ENCODE peak calls at places on chromosomes 16 and 17, in six cellular contexts. B, S, N, T, P and R are unnamed samples.
A peak's percentile ranks its signal among the peaks of the same experiment; 100 is the strongest.

GRCh38 chr17:38451030-38451839 is 23.0 kb downstream of the ARHGAP23 start:
- DNase-seq in B (peak; percentile 81), S (no peak), N (no peak), T (no peak), P (no peak), R (no peak)

GRCh38 chr17:17347956-17348871 is 45.0 kb downstream of the NT5M start:
- DNase-seq in B (no peak), S (no peak), N (no peak), T (peak; percentile 10), P (no peak), R (peak; percentile 30)

GRCh38 chr17:38605852-38606645 is at the start of gene SRCIN1:
- DNase-seq in B (no peak), S (no peak), N (no peak), T (peak; percentile 81), P (peak; percentile 90), R (peak; percentile 23)

GRCh38 chr17:39791296-39791992 is 53.7 kb downstream of the GRB7 start:
- DNase-seq in B (no peak), S (no peak), N (no peak), T (no peak), P (no peak), R (no peak)

GRCh38 chr17:45132569-45133463 is 501 bp upstream of the PLCD3 start:
- DNase-seq in B (peak; percentile 83), S (peak; percentile 67), N (peak; percentile 74), T (peak; percentile 92), P (peak; percentile 50), R (peak; percentile 94)

GRCh38 chr16:50266337-50267091 is at the start of gene ADCY7:
- DNase-seq in B (peak; percentile 38), S (peak; percentile 26), N (no peak), T (peak; percentile 72), P (peak; percentile 71), R (peak; percentile 62)

GRCh38 chr16:16197331-16197730 is 26.0 kb downstream of the ABCC6 start:
- DNase-seq in B (no peak), S (no peak), N (no peak), T (no peak), P (no peak), R (no peak)

GRCh38 chr17:3754458-3755334 is 31.0 kb downstream of the HASPIN start:
- DNase-seq in B (no peak), S (peak; percentile 95), N (no peak), T (peak; percentile 97), P (peak; percentile 94), R (peak; percentile 31)

GRCh38 chr16:82715160-82715559 is 88.4 kb downstream of the CDH13 start:
- DNase-seq in B (no peak), S (no peak), N (no peak), T (no peak), P (no peak), R (no peak)

GRCh38 chr16:72277749-72278148 is 105.8 kb upstream of the PMFBP1 start:
- DNase-seq in B (no peak), S (no peak), N (no peak), T (no peak), P (no peak), R (no peak)

GRCh38 chr17:13395346-13395745 is 206.4 kb downstream of the HS3ST3A1 start:
- DNase-seq in B (no peak), S (no peak), N (no peak), T (no peak), P (no peak), R (no peak)

GRCh38 chr17:74424658-74425057 is 7.2 kb upstream of the GPRC5C start:
- DNase-seq in B (no peak), S (no peak), N (no peak), T (no peak), P (no peak), R (no peak)

GRCh38 chr16:63904182-63904581 is 1217.7 kb downstream of the CDH11 start:
- DNase-seq in B (no peak), S (no peak), N (no peak), T (no peak), P (no peak), R (no peak)

GRCh38 chr17:21262259-21262993 is 9.2 kb upstream of the NATD1 start:
- DNase-seq in B (no peak), S (no peak), N (no peak), T (no peak), P (no peak), R (no peak)

GRCh38 chr17:30532871-30533270 is 55.7 kb downstream of the GOSR1 start:
- DNase-seq in B (no peak), S (no peak), N (no peak), T (no peak), P (no peak), R (no peak)

GRCh38 chr16:67943619-67944503 is at the start of gene LCAT:
- DNase-seq in B (no peak), S (no peak), N (peak; percentile 64), T (no peak), P (peak; percentile 56), R (peak; percentile 69)

GRCh38 chr16:84820305-84820684 is 510 bp downstream of the CRISPLD2 start:
- DNase-seq in B (no peak), S (no peak), N (no peak), T (no peak), P (no peak), R (no peak)

GRCh38 chr17:17873450-17873991 is 36.7 kb upstream of the SREBF1 start:
- DNase-seq in B (no peak), S (no peak), N (no peak), T (no peak), P (no peak), R (no peak)

GRCh38 chr17:30393491-30393890 is 14.8 kb downstream of the CPD start:
- DNase-seq in B (no peak), S (no peak), N (no peak), T (no peak), P (no peak), R (no peak)

GRCh38 chr17:59331929-59332889 is 754 bp downstream of the YPEL2 start:
- DNase-seq in B (no peak), S (no peak), N (no peak), T (peak; percentile 71), P (peak; percentile 51), R (peak; percentile 54)

DNA sequence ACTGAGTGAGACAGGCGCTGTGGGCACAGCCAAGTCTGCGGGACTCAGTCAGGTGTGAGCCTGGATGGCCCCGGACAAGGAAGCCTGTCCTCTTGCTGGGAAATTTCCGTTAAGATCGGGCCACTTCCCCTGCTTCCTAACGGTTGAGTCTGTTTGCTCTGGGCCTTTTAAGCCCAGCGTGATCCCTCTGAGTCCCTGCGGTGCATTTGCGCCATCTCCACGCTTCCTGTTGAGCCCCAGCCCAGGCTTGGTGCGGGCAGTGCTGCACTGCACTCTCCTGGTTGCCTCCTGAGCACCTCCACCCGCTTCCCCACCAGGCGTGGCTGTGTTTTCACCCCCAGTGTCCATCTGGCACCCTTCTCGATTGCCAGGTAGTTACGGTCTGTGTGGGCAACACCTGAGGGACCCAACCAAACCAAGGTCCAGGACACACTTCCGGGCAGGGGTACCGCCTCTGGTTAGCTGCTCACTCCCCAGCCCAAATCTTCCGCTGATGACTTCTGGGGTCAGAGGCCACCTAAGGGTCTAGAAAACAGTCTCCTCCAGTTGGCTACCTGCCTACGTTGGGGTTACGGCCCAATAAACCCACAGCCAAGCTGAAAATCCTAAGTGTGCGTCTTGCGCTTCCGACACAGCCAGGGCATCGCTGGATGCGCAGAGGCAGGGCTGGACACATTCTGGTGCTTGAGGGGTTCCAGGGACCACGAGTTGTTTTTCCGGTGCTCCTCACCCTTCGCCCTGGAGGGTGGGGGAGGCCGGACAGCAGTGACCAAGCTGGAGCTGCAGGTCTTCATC is 1.4 kb upstream of the SLC25A10 start:
- DNase-seq in B (no peak), S (no peak), N (no peak), T (peak; percentile 66), P (no peak), R (no peak)
- H3K27ac ChIP-seq in B (no peak overlapping the region), S (peak overlapping the region; percentile 96), N (no peak overlapping the region), T (peak overlapping the region; percentile 77), P (peak overlapping the region; percentile 88), R (peak overlapping the region; percentile 74)

GRCh38 chr16:88810868-88811599 is 694 bp downstream of the APRT start:
- DNase-seq in B (peak; percentile 69), S (peak; percentile 81), N (peak; percentile 64), T (peak; percentile 86), P (no peak), R (peak; percentile 83)

GRCh38 chr16:88809068-88809675 is 2.6 kb downstream of the APRT start:
- DNase-seq in B (no peak), S (no peak), N (no peak), T (no peak), P (no peak), R (no peak)

GRCh38 chr16:88810166-88810867 is 1.4 kb downstream of the APRT start:
- DNase-seq in B (no peak), S (no peak), N (no peak), T (no peak), P (no peak), R (no peak)

GRCh38 chr16:88811600-88811849 is 203 bp downstream of the APRT start:
- DNase-seq in B (no peak), S (no peak), N (no peak), T (no peak), P (peak; percentile 75), R (no peak)

GRCh38 chr16:88809676-88810165 is 2.0 kb downstream of the APRT start:
- DNase-seq in B (no peak), S (no peak), N (no peak), T (no peak), P (no peak), R (no peak)
- TF ChIP-seq POLR2A in B (no peak), S (peak; percentile 43), N (no peak), T (no peak), P (peak; percentile 77), R (no peak)

GRCh38 chr17:55266051-55266957 is 1.5 kb downstream of the HLF start:
- DNase-seq in B (no peak), S (no peak), N (no peak), T (no peak), P (no peak), R (no peak)
- H3K27ac ChIP-seq in B (no peak overlapping the region), S (no peak overlapping the region), N (peak overlapping the region; percentile 95), T (peak overlapping the region; percentile 55), P (no peak overlapping the region), R (peak overlapping the region; percentile 62)

GRCh38 chr17:42459256-42459982 is 741 bp downstream of the ATP6V0A1 start:
- DNase-seq in B (no peak), S (no peak), N (peak; percentile 64), T (peak; percentile 63), P (peak; percentile 56), R (peak; percentile 69)

GRCh38 chr17:42458497-42459255 is at the start of gene ATP6V0A1:
- DNase-seq in B (peak; percentile 91), S (peak; percentile 75), N (peak; percentile 93), T (peak; percentile 96), P (peak; percentile 97), R (peak; percentile 97)

GRCh38 chr17:42453544-42453943 is 5.1 kb upstream of the ATP6V0A1 start:
- DNase-seq in B (no peak), S (no peak), N (no peak), T (no peak), P (no peak), R (no peak)

GRCh38 chr17:42457107-42457787 is 1.4 kb upstream of the ATP6V0A1 start:
- DNase-seq in B (peak; percentile 56), S (no peak), N (no peak), T (no peak), P (no peak), R (no peak)

GRCh38 chr17:42456223-42457106 is 2.2 kb upstream of the ATP6V0A1 start:
- DNase-seq in B (peak; percentile 88), S (no peak), N (no peak), T (no peak), P (peak; percentile 62), R (peak; percentile 13)
- TF ChIP-seq POLR2A in B (no peak), S (no peak), N (no peak), T (no peak), P (peak; percentile 46), R (no peak)